ENCODE peak calls at places on chromosomes 2 and 18, in five cellular contexts. P is sigmoid colon, B is AG04450, A is pancreas, O is body of pancreas. H is an unnamed sample.

GRCh38 chr2:165794520-165794882 is 454 bp upstream of the GALNT3 start:
- DNase-seq in O (peak), P (peak), A (peak), B (no peak), H (no peak)

GRCh38 chr2:54555318-54555837 is 99.3 kb downstream of the SPTBN1 start:
- DNase-seq in A (no peak), P (no peak), O (no peak), B (no peak), H (no peak)

GRCh38 chr2:62270728-62271127 is 74.8 kb downstream of the B3GNT2 start:
- DNase-seq in O (peak), P (peak), B (no peak), A (peak), H (peak)

GRCh38 chr2:134955744-134956143 is 37.1 kb downstream of the CCNT2 start:
- DNase-seq in A (no peak), B (no peak), O (no peak), P (no peak), H (no peak)

GRCh38 chr2:62456721-62457539 is 49.1 kb downstream of the TMEM17 start:
- DNase-seq in B (no peak), P (peak), O (peak), A (peak), H (peak)

GRCh38 chr2:53473236-53473635 is 294.4 kb upstream of the CHAC2 start:
- DNase-seq in O (peak), B (no peak), P (no peak), A (peak), H (peak)

GRCh38 chr2:219073413-219074129 is 12.8 kb upstream of the IHH start:
- DNase-seq in P (no peak), A (peak), B (peak), O (peak), H (peak)

GRCh38 chr2:98460573-98461560 is 16.2 kb downstream of the INPP4A start:
- DNase-seq in O (peak), P (peak), A (no peak), B (no peak), H (no peak)

GRCh38 chr18:79382681-79383387 is 12.9 kb upstream of the NFATC1 start:
- DNase-seq in A (no peak), P (peak), B (no peak), O (no peak), H (no peak)

GRCh38 chr2:54568876-54569298 is 112.8 kb downstream of the SPTBN1 start:
- DNase-seq in O (peak), P (no peak), A (peak), B (no peak), H (no peak)

GRCh38 chr2:235005603-235006259 is 53.9 kb downstream of the SH3BP4 start:
- DNase-seq in B (no peak), A (peak), O (peak), P (no peak), H (peak)

GRCh38 chr2:152047826-152048476 is 50.9 kb downstream of the CACNB4 start:
- DNase-seq in B (no peak), A (no peak), P (no peak), O (no peak), H (no peak)

GRCh38 chr2:152395132-152396024 is 60.4 kb downstream of the FMNL2 start:
- DNase-seq in P (no peak), B (no peak), O (no peak), A (no peak), H (no peak)

GRCh38 chr2:228016402-228016801 is 145.0 kb downstream of the DAW1 start:
- DNase-seq in A (no peak), O (no peak), B (no peak), P (no peak), H (no peak)

GRCh38 chr18:50203801-50204604 is 9.1 kb upstream of the MYO5B start:
- DNase-seq in P (no peak), O (peak), A (peak), B (no peak), H (peak)

GRCh38 chr2:66437601-66438497 is 2.9 kb downstream of the MEIS1 start:
- DNase-seq in A (peak), P (peak), B (no peak), O (no peak), H (no peak)
- H3K4me3 ChIP-seq in A (peak), P (peak), B (peak), O (peak), H (no peak)

DNA sequence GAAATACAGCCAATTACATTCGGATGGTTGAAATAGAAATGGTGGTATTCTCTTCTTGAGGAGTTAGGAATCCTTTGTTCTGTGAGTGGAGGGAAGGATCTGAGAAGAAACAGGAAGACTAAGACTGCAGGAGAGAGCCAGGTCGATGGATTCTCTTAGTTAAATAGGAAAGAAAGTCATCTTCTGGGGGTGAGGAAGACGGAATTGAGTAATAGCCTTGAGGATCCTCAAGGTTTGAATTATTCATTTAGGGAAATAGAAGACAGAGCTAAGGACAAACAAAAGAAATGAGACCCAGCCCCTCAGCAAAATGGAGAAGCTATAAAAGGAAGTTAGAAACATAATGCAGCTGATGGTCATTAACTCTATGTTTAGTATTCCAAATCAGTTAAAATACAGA is 1.8 kb downstream of the LAPTM4A start:
- DNase-seq in A (no peak), P (no peak), B (no peak), O (no peak), H (no peak)
- H3K4me3 ChIP-seq in A (peak), P (peak), B (peak), O (peak), H (peak)

DNA sequence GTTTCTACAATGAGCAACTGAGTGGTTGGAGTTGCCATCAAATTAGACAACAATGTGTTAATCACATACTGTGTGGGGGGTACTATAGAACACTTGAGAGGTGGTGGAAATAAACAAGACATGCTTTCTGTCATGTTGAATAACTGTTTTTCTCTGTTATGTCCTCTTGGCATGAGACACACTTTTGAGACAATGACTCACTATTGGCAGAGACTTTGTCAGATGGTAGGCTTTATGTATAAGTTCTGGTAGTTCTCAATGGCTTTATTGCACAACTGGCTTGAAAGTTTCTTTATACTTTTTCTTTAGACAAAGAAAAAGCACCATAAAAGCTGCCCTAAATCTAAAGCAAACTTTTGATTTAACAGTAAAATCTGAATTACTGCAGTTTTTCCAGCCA is 578.7 kb downstream of the ADCYAP1 start:
- DNase-seq in A (no peak), P (no peak), O (no peak), B (no peak), H (no peak)
- H3K4me3 ChIP-seq in A (no peak), P (no peak), O (no peak), B (no peak), H (no peak)

GRCh38 chr2:25044990-25045389 is 3.1 kb downstream of the EFR3B start:
- DNase-seq in P (no peak), A (no peak), B (no peak), O (no peak), H (no peak)

GRCh38 chr2:25041928-25042320 is at the start of gene EFR3B:
- DNase-seq in A (peak), P (peak), B (peak), O (peak), H (peak)

GRCh38 chr2:25044011-25044410 is 2.1 kb downstream of the EFR3B start:
- DNase-seq in A (no peak), B (no peak), O (no peak), P (peak), H (no peak)

GRCh38 chr2:25042321-25043240 is 705 bp downstream of the EFR3B start:
- DNase-seq in P (peak), O (peak), A (peak), B (no peak), H (peak)

DNA sequence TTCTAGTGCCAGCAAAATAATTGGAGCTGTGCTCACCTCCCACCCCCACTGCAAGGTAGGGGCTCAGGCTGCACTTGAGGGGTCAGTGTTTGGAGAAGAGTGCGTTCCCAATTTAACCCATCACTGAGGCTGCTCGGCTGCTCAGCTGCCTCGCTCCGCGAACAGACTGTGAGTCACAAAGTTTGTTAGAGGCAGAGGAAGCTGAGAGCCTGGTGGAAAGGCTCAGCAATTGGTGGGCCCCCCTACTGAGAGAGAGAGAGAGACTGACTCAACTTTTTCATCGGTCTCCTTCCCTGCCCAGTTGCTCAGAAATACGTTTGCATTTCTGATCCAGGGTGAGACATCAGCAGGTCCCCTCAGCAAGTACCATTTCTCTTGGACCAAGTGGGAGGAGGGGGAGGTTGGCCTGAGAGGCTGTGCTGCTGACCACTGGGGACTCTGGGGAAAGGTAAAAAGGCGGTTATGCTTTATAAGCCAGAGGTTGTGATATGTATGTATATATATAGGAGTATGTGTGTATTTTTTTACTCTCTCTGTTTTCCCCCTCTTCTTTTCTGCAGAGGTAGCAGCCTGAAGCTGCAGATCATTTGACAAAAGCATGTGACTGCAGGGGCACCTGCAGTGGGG is 1.5 kb downstream of the EFR3B start:
- DNase-seq in P (peak), B (peak), A (no peak), O (no peak), H (peak)
- H3K4me3 ChIP-seq in P (peak), B (peak), A (peak), O (no peak), H (peak)

GRCh38 chr2:205683991-205684390 is 1.7 kb downstream of the NRP2 start:
- DNase-seq in P (peak), B (no peak), A (no peak), O (no peak), H (no peak)
- H3K4me3 ChIP-seq in P (peak), B (peak), A (peak), O (no peak), H (peak)

H was measured in SJCRH30.